ENCODE peak calls at places on chromosomes 4 and X, in six cellular contexts. One of them, this sample, is unnamed.

GRCh38 chr4:147760695-147761094 is 28.8 kb downstream of the ARHGAP10 start:
- DNase-seq in mesendoderm: no peak
- DNase-seq in H1: no peak
- DNase-seq in neuronal stem cell: no peak
- DNase-seq in IMR-90: no peak
- DNase-seq in mesenchymal stem cell: no peak
- DNase-seq in this sample: no peak

GRCh38 chrX:6299724-6300123 is 71.1 kb upstream of the NLGN4X start:
- DNase-seq in neuronal stem cell: no peak
- DNase-seq in mesenchymal stem cell: no peak
- DNase-seq in mesendoderm: no peak
- DNase-seq in H1: no peak
- DNase-seq in IMR-90: no peak
- DNase-seq in this sample: no peak

GRCh38 chr4:63275491-63275890 is 1133.8 kb downstream of the TECRL start:
- DNase-seq in mesenchymal stem cell: no peak
- DNase-seq in H1: no peak
- DNase-seq in mesendoderm: no peak
- DNase-seq in IMR-90: no peak
- DNase-seq in neuronal stem cell: no peak
- DNase-seq in this sample: peak

GRCh38 chr4:88002786-88003185 is 4.6 kb upstream of the PKD2 start:
- DNase-seq in IMR-90: no peak
- DNase-seq in mesendoderm: peak
- DNase-seq in H1: no peak
- DNase-seq in neuronal stem cell: no peak
- DNase-seq in mesenchymal stem cell: peak
- DNase-seq in this sample: no peak

GRCh38 chrX:140057001-140057411 is 91.7 kb upstream of the CXorf66 start:
- DNase-seq in neuronal stem cell: peak
- DNase-seq in IMR-90: peak
- DNase-seq in mesendoderm: peak
- DNase-seq in mesenchymal stem cell: peak
- DNase-seq in H1: peak
- DNase-seq in this sample: peak

GRCh38 chr4:147103403-147103946 is 157.8 kb upstream of the TTC29 start:
- DNase-seq in IMR-90: peak
- DNase-seq in mesenchymal stem cell: peak
- DNase-seq in mesendoderm: no peak
- DNase-seq in neuronal stem cell: no peak
- DNase-seq in H1: no peak
- DNase-seq in this sample: no peak

GRCh38 chrX:131032646-131033230 is 25.4 kb upstream of the ARHGAP36 start:
- DNase-seq in IMR-90: no peak
- DNase-seq in mesendoderm: no peak
- DNase-seq in neuronal stem cell: no peak
- DNase-seq in mesenchymal stem cell: no peak
- DNase-seq in H1: no peak
- DNase-seq in this sample: no peak

GRCh38 chr4:7020856-7021255 is 22.3 kb upstream of the TADA2B start:
- DNase-seq in neuronal stem cell: no peak
- DNase-seq in IMR-90: no peak
- DNase-seq in H1: no peak
- DNase-seq in mesenchymal stem cell: no peak
- DNase-seq in mesendoderm: no peak
- DNase-seq in this sample: no peak

GRCh38 chr4:183350317-183351071 is 28.3 kb upstream of the CLDN24 start:
- DNase-seq in mesendoderm: no peak
- DNase-seq in IMR-90: no peak
- DNase-seq in H1: no peak
- DNase-seq in neuronal stem cell: no peak
- DNase-seq in mesenchymal stem cell: no peak
- DNase-seq in this sample: peak

GRCh38 chr4:141645611-141646340 is 9.4 kb downstream of the IL15 start:
- DNase-seq in mesendoderm: peak
- DNase-seq in H1: no peak
- DNase-seq in IMR-90: peak
- DNase-seq in neuronal stem cell: no peak
- DNase-seq in mesenchymal stem cell: peak
- DNase-seq in this sample: no peak

GRCh38 chr4:26113339-26113940 is 199.4 kb downstream of the SMIM20 start:
- DNase-seq in H1: no peak
- DNase-seq in IMR-90: no peak
- DNase-seq in mesenchymal stem cell: no peak
- DNase-seq in neuronal stem cell: no peak
- DNase-seq in mesendoderm: no peak
- DNase-seq in this sample: no peak

GRCh38 chr4:8594097-8595038 is 1.8 kb downstream of the CPZ start:
- DNase-seq in IMR-90: peak
- DNase-seq in neuronal stem cell: peak
- DNase-seq in mesenchymal stem cell: peak
- DNase-seq in mesendoderm: peak
- DNase-seq in H1: no peak
- DNase-seq in this sample: peak

GRCh38 chr4:109928327-109929045 is 15.8 kb downstream of the EGF start:
- DNase-seq in mesenchymal stem cell: no peak
- DNase-seq in H1: no peak
- DNase-seq in neuronal stem cell: no peak
- DNase-seq in IMR-90: no peak
- DNase-seq in mesendoderm: peak
- DNase-seq in this sample: no peak

GRCh38 chr4:155787113-155787710 is 28.4 kb downstream of the GUCY1B1 start:
- DNase-seq in neuronal stem cell: peak
- DNase-seq in H1: no peak
- DNase-seq in mesendoderm: peak
- DNase-seq in mesenchymal stem cell: peak
- DNase-seq in IMR-90: peak
- DNase-seq in this sample: no peak

GRCh38 chrX:84865113-84865512 is 138.6 kb upstream of the APOOL start:
- DNase-seq in neuronal stem cell: no peak
- DNase-seq in H1: no peak
- DNase-seq in IMR-90: no peak
- DNase-seq in mesenchymal stem cell: no peak
- DNase-seq in mesendoderm: no peak
- DNase-seq in this sample: no peak

GRCh38 chr4:11495291-11495690 is 66.6 kb upstream of the HS3ST1 start:
- DNase-seq in H1: no peak
- DNase-seq in mesenchymal stem cell: no peak
- DNase-seq in neuronal stem cell: no peak
- DNase-seq in mesendoderm: no peak
- DNase-seq in IMR-90: peak
- DNase-seq in this sample: no peak

GRCh38 chrX:24423960-24424359 is 41.1 kb upstream of the PDK3 start:
- DNase-seq in mesendoderm: no peak
- DNase-seq in mesenchymal stem cell: peak
- DNase-seq in H1: no peak
- DNase-seq in IMR-90: no peak
- DNase-seq in neuronal stem cell: no peak
- DNase-seq in this sample: no peak

GRCh38 chrX:80216086-80216485 is 201.5 kb downstream of the TBX22 start:
- DNase-seq in mesendoderm: no peak
- DNase-seq in IMR-90: no peak
- DNase-seq in H1: no peak
- DNase-seq in neuronal stem cell: no peak
- DNase-seq in mesenchymal stem cell: no peak
- DNase-seq in this sample: no peak

GRCh38 chrX:155645180-155645579 is 32.4 kb upstream of the TMLHE start:
- DNase-seq in H1: no peak
- DNase-seq in neuronal stem cell: no peak
- DNase-seq in IMR-90: no peak
- DNase-seq in mesenchymal stem cell: no peak
- DNase-seq in mesendoderm: peak
- DNase-seq in this sample: peak

GRCh38 chrX:41391606-41392005 is 55.5 kb upstream of the NYX start:
- DNase-seq in mesenchymal stem cell: no peak
- DNase-seq in mesendoderm: no peak
- DNase-seq in neuronal stem cell: no peak
- DNase-seq in H1: no peak
- DNase-seq in IMR-90: no peak
- DNase-seq in this sample: no peak

GRCh38 chrX:44101300-44101699 is 128.1 kb upstream of the NDP start:
- DNase-seq in IMR-90: no peak
- DNase-seq in mesendoderm: no peak
- DNase-seq in neuronal stem cell: no peak
- DNase-seq in H1: no peak
- DNase-seq in mesenchymal stem cell: no peak
- DNase-seq in this sample: no peak

GRCh38 chrX:44104699-44105098 is 131.5 kb upstream of the NDP start:
- DNase-seq in mesenchymal stem cell: no peak
- DNase-seq in mesendoderm: no peak
- DNase-seq in H1: no peak
- DNase-seq in neuronal stem cell: no peak
- DNase-seq in IMR-90: no peak
- DNase-seq in this sample: no peak

GRCh38 chrX:44105228-44105913 is 132.2 kb upstream of the NDP start:
- DNase-seq in neuronal stem cell: no peak
- DNase-seq in mesendoderm: peak
- DNase-seq in IMR-90: no peak
- DNase-seq in H1: no peak
- DNase-seq in mesenchymal stem cell: no peak
- DNase-seq in this sample: peak

GRCh38 chrX:44106864-44107263 is 133.7 kb upstream of the NDP start:
- DNase-seq in H1: no peak
- DNase-seq in mesendoderm: no peak
- DNase-seq in IMR-90: no peak
- DNase-seq in mesenchymal stem cell: no peak
- DNase-seq in neuronal stem cell: no peak
- DNase-seq in this sample: no peak
- H2AK5ac ChIP-seq in H1: no peak
- H2AK5ac ChIP-seq in mesendoderm: no peak
- H2AK5ac ChIP-seq in IMR-90: no peak
- H2AK5ac ChIP-seq in mesenchymal stem cell: no peak
- H2AK5ac ChIP-seq in neuronal stem cell: no peak
- H2AK5ac ChIP-seq in this sample: no peak

DNA sequence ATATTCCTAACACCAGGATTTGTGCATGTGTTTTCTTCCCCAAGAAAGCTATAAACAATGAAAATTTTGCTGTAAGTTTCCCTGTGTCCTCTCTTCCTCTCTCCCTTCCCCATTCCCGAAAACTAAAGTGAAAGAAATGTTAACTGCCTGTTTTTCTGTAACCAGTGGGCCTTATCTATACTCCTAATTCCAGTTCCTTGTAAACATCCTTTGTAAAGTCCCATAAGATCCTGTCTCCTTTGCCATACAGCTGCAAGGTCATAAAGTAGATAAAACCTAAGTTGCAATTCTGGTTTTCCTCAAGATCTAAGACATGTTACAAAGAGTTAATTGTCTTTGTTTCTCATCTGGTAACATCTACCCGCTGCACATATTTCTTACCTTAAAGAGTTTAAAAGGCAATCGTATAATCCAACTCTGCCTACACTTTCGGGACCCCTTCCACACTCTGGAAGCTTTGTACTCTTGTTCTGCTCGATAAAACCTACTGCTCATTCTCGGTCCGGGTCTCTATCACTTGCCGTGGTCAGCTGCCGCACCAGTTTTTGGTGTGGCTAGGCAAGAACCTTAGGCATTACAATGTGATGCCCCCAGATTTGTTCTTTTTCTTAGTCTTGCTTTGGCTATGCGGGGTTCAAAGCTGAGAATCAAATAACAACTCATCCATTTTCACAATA is 20.5 kb downstream of the UGT2B7 start:
- DNase-seq in mesendoderm: peak
- DNase-seq in IMR-90: no peak
- DNase-seq in H1: no peak
- DNase-seq in neuronal stem cell: no peak
- DNase-seq in mesenchymal stem cell: peak
- DNase-seq in this sample: no peak
- H2AK5ac ChIP-seq in mesendoderm: no peak
- H2AK5ac ChIP-seq in IMR-90: no peak
- H2AK5ac ChIP-seq in H1: no peak
- H2AK5ac ChIP-seq in neuronal stem cell: no peak
- H2AK5ac ChIP-seq in mesenchymal stem cell: no peak
- H2AK5ac ChIP-seq in this sample: no peak

DNA sequence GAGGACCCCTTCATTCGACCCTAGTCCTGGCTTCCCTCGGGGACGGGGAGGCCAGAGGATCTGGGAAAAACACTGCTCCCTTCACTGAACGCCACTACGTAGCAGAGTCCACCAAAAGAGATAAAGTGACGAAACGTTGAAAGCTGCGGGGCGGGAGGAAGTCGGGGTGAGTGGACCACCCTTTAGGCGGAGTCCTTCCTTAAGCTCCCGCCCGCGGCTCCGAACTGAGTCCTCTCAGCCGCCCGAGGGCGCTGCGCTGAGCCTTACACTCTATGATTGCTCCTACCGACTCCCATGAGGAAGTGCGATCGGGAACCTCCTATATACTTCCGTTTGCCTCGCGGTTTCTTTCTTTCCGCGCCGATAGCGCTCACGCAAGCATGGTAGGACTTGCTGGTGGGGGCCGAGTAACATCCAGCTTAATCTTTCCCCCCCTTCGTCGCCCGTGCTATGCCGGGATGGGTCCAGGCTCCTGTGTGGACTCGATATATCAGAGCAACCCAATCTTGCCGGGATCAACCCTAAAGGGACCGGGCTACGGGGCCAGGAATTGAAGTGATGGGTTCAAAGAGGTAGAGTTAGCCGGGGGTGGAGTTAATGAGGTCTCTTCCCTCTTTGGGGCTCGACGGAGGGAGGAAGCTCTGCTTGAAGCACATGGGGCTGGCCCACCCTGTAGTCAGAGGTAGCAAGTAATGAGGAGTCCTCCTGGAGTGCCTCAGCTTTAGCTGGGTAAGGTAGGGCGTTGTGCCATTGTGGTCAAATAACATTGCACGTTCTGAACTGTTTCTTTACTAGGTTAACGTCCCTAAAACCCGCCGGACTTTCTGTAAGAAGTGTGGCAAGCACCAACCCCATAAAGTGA is at the start of gene RPL36A:
- DNase-seq in IMR-90: peak
- DNase-seq in mesendoderm: peak
- DNase-seq in neuronal stem cell: peak
- DNase-seq in mesenchymal stem cell: peak
- DNase-seq in H1: peak
- DNase-seq in this sample: peak
- H2AK5ac ChIP-seq in IMR-90: peak
- H2AK5ac ChIP-seq in mesendoderm: no peak
- H2AK5ac ChIP-seq in neuronal stem cell: no peak
- H2AK5ac ChIP-seq in mesenchymal stem cell: no peak
- H2AK5ac ChIP-seq in H1: peak
- H2AK5ac ChIP-seq in this sample: no peak

GRCh38 chr4:140049924-140050681 is 103.9 kb downstream of the MAML3 start:
- DNase-seq in mesendoderm: peak
- DNase-seq in H1: no peak
- DNase-seq in neuronal stem cell: no peak
- DNase-seq in mesenchymal stem cell: no peak
- DNase-seq in IMR-90: peak
- DNase-seq in this sample: peak
- H2AK5ac ChIP-seq in mesendoderm: peak
- H2AK5ac ChIP-seq in H1: no peak
- H2AK5ac ChIP-seq in neuronal stem cell: no peak
- H2AK5ac ChIP-seq in mesenchymal stem cell: peak
- H2AK5ac ChIP-seq in IMR-90: peak
- H2AK5ac ChIP-seq in this sample: no peak

GRCh38 chr4:2241410-2242353 is at the start of the genes HAUS3 and POLN:
- DNase-seq in H1: peak
- DNase-seq in mesendoderm: peak
- DNase-seq in IMR-90: peak
- DNase-seq in mesenchymal stem cell: peak
- DNase-seq in neuronal stem cell: peak
- DNase-seq in this sample: peak
- H2AK5ac ChIP-seq in H1: no peak
- H2AK5ac ChIP-seq in mesendoderm: no peak
- H2AK5ac ChIP-seq in IMR-90: no peak
- H2AK5ac ChIP-seq in mesenchymal stem cell: no peak
- H2AK5ac ChIP-seq in neuronal stem cell: no peak
- H2AK5ac ChIP-seq in this sample: no peak